ENCODE peak calls at places on chromosomes 16 and 17, in eight cellular contexts. One of them, this sample, is unnamed.

GRCh38 chr16:55842369-55843104 is 9.6 kb upstream of the CES1 start:
- DNase-seq in K562: peak; percentile 60
- DNase-seq in SK-N-SH: peak; percentile 70
- DNase-seq in IMR-90: peak; percentile 45
- DNase-seq in HCT116: peak; percentile 18
- DNase-seq in endothelial cell of umbilical vein: peak; percentile 48
- DNase-seq in GM23248: peak; percentile 63
- DNase-seq in fibroblast of lung: peak; percentile 25
- DNase-seq in this sample: no peak

GRCh38 chr17:57927048-57927723 is 28.0 kb downstream of the CUEDC1 start:
- DNase-seq in K562: no peak
- DNase-seq in SK-N-SH: peak; percentile 45
- DNase-seq in IMR-90: peak; percentile 82
- DNase-seq in HCT116: no peak
- DNase-seq in endothelial cell of umbilical vein: peak; percentile 73
- DNase-seq in GM23248: peak; percentile 74
- DNase-seq in fibroblast of lung: peak; percentile 84
- DNase-seq in this sample: peak; percentile 89

GRCh38 chr16:3401719-3402397 is 843 bp downstream of the ZNF174 start:
- DNase-seq in K562: peak; percentile 53
- DNase-seq in SK-N-SH: peak; percentile 55
- DNase-seq in IMR-90: peak; percentile 18
- DNase-seq in HCT116: no peak
- DNase-seq in endothelial cell of umbilical vein: no peak
- DNase-seq in GM23248: peak; percentile 42
- DNase-seq in fibroblast of lung: peak; percentile 40
- DNase-seq in this sample: peak; percentile 61

GRCh38 chr17:19933221-19933620 is 44.4 kb downstream of the AKAP10 start:
- DNase-seq in K562: no peak
- DNase-seq in SK-N-SH: no peak
- DNase-seq in IMR-90: peak; percentile 31
- DNase-seq in HCT116: no peak
- DNase-seq in endothelial cell of umbilical vein: no peak
- DNase-seq in GM23248: no peak
- DNase-seq in fibroblast of lung: peak; percentile 45
- DNase-seq in this sample: no peak

GRCh38 chr17:48451489-48451888 is 21.5 kb upstream of the SKAP1 start:
- DNase-seq in K562: no peak
- DNase-seq in SK-N-SH: no peak
- DNase-seq in IMR-90: no peak
- DNase-seq in HCT116: no peak
- DNase-seq in endothelial cell of umbilical vein: no peak
- DNase-seq in GM23248: no peak
- DNase-seq in fibroblast of lung: no peak
- DNase-seq in this sample: no peak

GRCh38 chr16:2963611-2964415 is at the start of gene KREMEN2:
- DNase-seq in K562: peak; percentile 91
- DNase-seq in SK-N-SH: peak; percentile 90
- DNase-seq in IMR-90: no peak
- DNase-seq in HCT116: peak; percentile 74
- DNase-seq in endothelial cell of umbilical vein: no peak
- DNase-seq in GM23248: peak; percentile 46
- DNase-seq in fibroblast of lung: no peak
- DNase-seq in this sample: peak; percentile 93

GRCh38 chr17:7048968-7049367 is 5.1 kb upstream of the SLC16A11 start:
- DNase-seq in K562: no peak
- DNase-seq in SK-N-SH: no peak
- DNase-seq in IMR-90: no peak
- DNase-seq in HCT116: no peak
- DNase-seq in endothelial cell of umbilical vein: no peak
- DNase-seq in GM23248: no peak
- DNase-seq in fibroblast of lung: no peak
- DNase-seq in this sample: no peak

GRCh38 chr17:46818929-46819859 is 702 bp upstream of the WNT3 start:
- DNase-seq in K562: peak; percentile 89
- DNase-seq in SK-N-SH: peak; percentile 57
- DNase-seq in IMR-90: no peak
- DNase-seq in HCT116: no peak
- DNase-seq in endothelial cell of umbilical vein: no peak
- DNase-seq in GM23248: peak; percentile 43
- DNase-seq in fibroblast of lung: no peak
- DNase-seq in this sample: peak; percentile 98

GRCh38 chr17:49217651-49218413 is 7.3 kb downstream of the ABI3 start:
- DNase-seq in K562: no peak
- DNase-seq in SK-N-SH: peak; percentile 33
- DNase-seq in IMR-90: no peak
- DNase-seq in HCT116: no peak
- DNase-seq in endothelial cell of umbilical vein: no peak
- DNase-seq in GM23248: no peak
- DNase-seq in fibroblast of lung: no peak
- DNase-seq in this sample: no peak

GRCh38 chr17:6639651-6640535 is 618 bp downstream of the KIAA0753 start:
- DNase-seq in K562: peak; percentile 19
- DNase-seq in SK-N-SH: no peak
- DNase-seq in IMR-90: peak; percentile 38
- DNase-seq in HCT116: no peak
- DNase-seq in endothelial cell of umbilical vein: peak; percentile 7
- DNase-seq in GM23248: peak; percentile 80
- DNase-seq in fibroblast of lung: peak; percentile 51
- DNase-seq in this sample: peak; percentile 80

GRCh38 chr17:32264823-32265191 is 825 bp upstream of the RHBDL3 start:
- DNase-seq in K562: no peak
- DNase-seq in SK-N-SH: no peak
- DNase-seq in IMR-90: no peak
- DNase-seq in HCT116: no peak
- DNase-seq in endothelial cell of umbilical vein: no peak
- DNase-seq in GM23248: no peak
- DNase-seq in fibroblast of lung: no peak
- DNase-seq in this sample: peak; percentile 77
- H3K9ac ChIP-seq in K562: no peak overlapping the region
- H3K9ac ChIP-seq in SK-N-SH: no peak overlapping the region
- H3K9ac ChIP-seq in IMR-90: no peak overlapping the region
- H3K9ac ChIP-seq in HCT116: no peak overlapping the region
- H3K9ac ChIP-seq in endothelial cell of umbilical vein: no peak overlapping the region
- H3K9ac ChIP-seq in GM23248: no peak overlapping the region
- H3K9ac ChIP-seq in fibroblast of lung: no peak overlapping the region
- H3K9ac ChIP-seq in this sample: no peak overlapping the region

GRCh38 chr17:78724999-78725398 is 57.1 kb downstream of the CYTH1 start:
- DNase-seq in K562: no peak
- DNase-seq in SK-N-SH: no peak
- DNase-seq in IMR-90: no peak
- DNase-seq in HCT116: no peak
- DNase-seq in endothelial cell of umbilical vein: no peak
- DNase-seq in GM23248: no peak
- DNase-seq in fibroblast of lung: no peak
- DNase-seq in this sample: no peak

GRCh38 chr17:78723001-78723796 is 58.9 kb downstream of the CYTH1 start:
- DNase-seq in K562: no peak
- DNase-seq in SK-N-SH: peak; percentile 93
- DNase-seq in IMR-90: peak; percentile 45
- DNase-seq in HCT116: no peak
- DNase-seq in endothelial cell of umbilical vein: no peak
- DNase-seq in GM23248: peak; percentile 38
- DNase-seq in fibroblast of lung: peak; percentile 43
- DNase-seq in this sample: peak; percentile 95

GRCh38 chr17:78725448-78726021 is 56.5 kb downstream of the CYTH1 start:
- DNase-seq in K562: no peak
- DNase-seq in SK-N-SH: no peak
- DNase-seq in IMR-90: no peak
- DNase-seq in HCT116: no peak
- DNase-seq in endothelial cell of umbilical vein: no peak
- DNase-seq in GM23248: no peak
- DNase-seq in fibroblast of lung: no peak
- DNase-seq in this sample: no peak

GRCh38 chr17:78724544-78724943 is 57.5 kb downstream of the CYTH1 start:
- DNase-seq in K562: no peak
- DNase-seq in SK-N-SH: peak; percentile 81
- DNase-seq in IMR-90: no peak
- DNase-seq in HCT116: no peak
- DNase-seq in endothelial cell of umbilical vein: no peak
- DNase-seq in GM23248: no peak
- DNase-seq in fibroblast of lung: no peak
- DNase-seq in this sample: peak; percentile 83

DNA sequence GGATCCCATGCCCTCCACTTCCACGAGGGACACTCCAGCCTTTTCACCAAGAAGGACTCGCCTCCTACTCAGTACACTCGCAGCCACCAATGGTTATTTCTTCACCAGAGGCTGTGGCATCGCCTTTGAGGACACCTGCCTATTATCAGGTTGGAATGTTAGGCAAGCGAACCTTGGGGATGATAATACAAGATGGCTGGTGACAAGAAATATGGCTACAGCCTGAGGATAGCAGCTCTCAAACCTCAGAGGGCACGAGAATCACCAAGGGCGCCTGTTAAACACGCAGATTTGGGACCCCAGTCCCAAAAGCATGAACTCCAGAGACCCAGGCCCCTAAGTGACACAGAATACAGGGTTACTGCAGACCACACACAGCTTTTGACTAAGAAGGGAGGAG is 58.1 kb downstream of the CYTH1 start:
- DNase-seq in K562: no peak
- DNase-seq in SK-N-SH: no peak
- DNase-seq in IMR-90: no peak
- DNase-seq in HCT116: no peak
- DNase-seq in endothelial cell of umbilical vein: no peak
- DNase-seq in GM23248: no peak
- DNase-seq in fibroblast of lung: no peak
- DNase-seq in this sample: no peak
- H3K9ac ChIP-seq in K562: no peak overlapping the region
- H3K9ac ChIP-seq in SK-N-SH: no peak overlapping the region
- H3K9ac ChIP-seq in IMR-90: no peak overlapping the region
- H3K9ac ChIP-seq in HCT116: no peak overlapping the region
- H3K9ac ChIP-seq in endothelial cell of umbilical vein: no peak overlapping the region
- H3K9ac ChIP-seq in GM23248: no peak overlapping the region
- H3K9ac ChIP-seq in fibroblast of lung: no peak overlapping the region
- H3K9ac ChIP-seq in this sample: no peak overlapping the region

DNA sequence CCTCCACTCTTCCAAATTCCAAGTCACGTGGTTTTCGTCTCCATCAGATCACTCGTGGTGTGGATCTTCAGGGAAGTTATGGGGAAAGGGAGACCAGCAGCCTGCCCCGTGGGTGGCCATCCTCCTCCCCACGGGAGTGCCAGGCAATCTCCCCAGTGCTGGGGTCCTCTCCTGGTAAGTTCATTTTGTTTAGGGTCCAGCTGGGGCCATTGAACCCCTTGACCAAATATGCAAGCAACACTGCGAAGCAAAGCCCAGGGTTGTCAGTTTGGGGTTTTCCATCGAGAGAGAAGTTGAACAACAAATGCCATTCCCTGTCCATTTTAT is 4.1 kb upstream of the LCMT1 start:
- DNase-seq in K562: no peak
- DNase-seq in SK-N-SH: peak; percentile 28
- DNase-seq in IMR-90: no peak
- DNase-seq in HCT116: no peak
- DNase-seq in endothelial cell of umbilical vein: no peak
- DNase-seq in GM23248: no peak
- DNase-seq in fibroblast of lung: no peak
- DNase-seq in this sample: no peak
- H3K9ac ChIP-seq in K562: peak overlapping the region; percentile 94
- H3K9ac ChIP-seq in SK-N-SH: peak overlapping the region; percentile 77
- H3K9ac ChIP-seq in IMR-90: peak overlapping the region; percentile 67
- H3K9ac ChIP-seq in HCT116: peak overlapping the region; percentile 88
- H3K9ac ChIP-seq in endothelial cell of umbilical vein: peak overlapping the region; percentile 83
- H3K9ac ChIP-seq in GM23248: peak overlapping the region; percentile 88
- H3K9ac ChIP-seq in fibroblast of lung: peak overlapping the region; percentile 77
- H3K9ac ChIP-seq in this sample: peak overlapping the region; percentile 81

GRCh38 chr16:9123401-9123800 is 32.0 kb downstream of the HAPSTR1 start:
- DNase-seq in K562: no peak
- DNase-seq in SK-N-SH: no peak
- DNase-seq in IMR-90: no peak
- DNase-seq in HCT116: no peak
- DNase-seq in endothelial cell of umbilical vein: no peak
- DNase-seq in GM23248: no peak
- DNase-seq in fibroblast of lung: no peak
- DNase-seq in this sample: no peak
- H3K9ac ChIP-seq in K562: no peak overlapping the region
- H3K9ac ChIP-seq in SK-N-SH: no peak overlapping the region
- H3K9ac ChIP-seq in IMR-90: no peak overlapping the region
- H3K9ac ChIP-seq in HCT116: peak overlapping the region; percentile 43
- H3K9ac ChIP-seq in endothelial cell of umbilical vein: no peak overlapping the region
- H3K9ac ChIP-seq in GM23248: no peak overlapping the region
- H3K9ac ChIP-seq in fibroblast of lung: no peak overlapping the region
- H3K9ac ChIP-seq in this sample: no peak overlapping the region

DNA sequence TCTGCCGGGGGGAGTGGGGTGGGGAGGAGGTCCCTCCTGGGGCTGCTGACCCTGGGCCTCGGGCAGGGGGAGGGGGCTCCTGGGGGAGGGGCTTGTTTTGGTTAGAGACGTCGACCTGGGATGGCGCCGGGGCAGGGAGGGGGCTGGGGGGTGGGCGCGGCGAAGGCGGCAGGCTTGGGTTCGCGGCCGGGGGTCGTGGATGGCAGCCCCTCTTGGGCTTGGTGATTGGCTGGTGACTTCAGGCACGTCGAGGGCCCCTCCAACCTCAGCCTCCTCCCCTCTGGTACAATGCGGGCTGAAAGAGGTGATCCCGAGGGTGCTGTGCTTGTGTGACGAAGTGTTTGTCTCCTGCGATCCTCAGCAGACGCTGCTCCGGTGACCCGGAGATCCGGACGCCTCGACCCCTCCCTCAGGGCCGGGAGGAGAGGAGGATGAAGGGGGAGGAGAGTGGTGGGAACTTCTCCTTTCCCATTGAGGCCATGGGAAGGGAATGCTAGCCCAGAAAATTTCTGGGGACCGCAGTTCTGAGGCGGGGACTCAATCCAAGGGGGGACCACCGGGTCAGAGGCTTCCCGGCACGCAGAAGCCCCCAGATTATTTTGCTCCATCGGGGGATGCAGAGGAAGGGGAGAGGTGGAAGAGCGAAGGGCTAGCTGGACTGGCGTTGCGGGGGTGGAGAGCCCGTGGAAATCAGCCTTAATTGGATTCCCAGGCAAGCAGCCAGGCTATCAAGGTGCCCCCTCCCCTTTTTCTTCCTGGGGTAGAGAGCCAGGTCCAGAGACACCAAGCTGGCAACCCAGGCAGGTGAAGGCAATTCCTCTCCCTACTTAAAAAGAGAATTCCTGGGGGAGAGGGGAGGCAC is 44.0 kb downstream of the RAI1 start:
- DNase-seq in K562: no peak
- DNase-seq in SK-N-SH: peak; percentile 69
- DNase-seq in IMR-90: no peak
- DNase-seq in HCT116: no peak
- DNase-seq in endothelial cell of umbilical vein: peak; percentile 87
- DNase-seq in GM23248: no peak
- DNase-seq in fibroblast of lung: no peak
- DNase-seq in this sample: peak; percentile 90
- H3K9ac ChIP-seq in K562: no peak overlapping the region
- H3K9ac ChIP-seq in SK-N-SH: no peak overlapping the region
- H3K9ac ChIP-seq in IMR-90: peak overlapping the region; percentile 43
- H3K9ac ChIP-seq in HCT116: no peak overlapping the region
- H3K9ac ChIP-seq in endothelial cell of umbilical vein: peak overlapping the region; percentile 81
- H3K9ac ChIP-seq in GM23248: no peak overlapping the region
- H3K9ac ChIP-seq in fibroblast of lung: peak overlapping the region; percentile 58
- H3K9ac ChIP-seq in this sample: peak overlapping the region; percentile 26

GRCh38 chr17:74466111-74466784 is at the start of gene CD300A:
- DNase-seq in K562: no peak
- DNase-seq in SK-N-SH: no peak
- DNase-seq in IMR-90: no peak
- DNase-seq in HCT116: no peak
- DNase-seq in endothelial cell of umbilical vein: no peak
- DNase-seq in GM23248: no peak
- DNase-seq in fibroblast of lung: no peak
- DNase-seq in this sample: no peak
- H3K9ac ChIP-seq in K562: no peak within 1 kb of the TSS
- H3K9ac ChIP-seq in SK-N-SH: no peak within 1 kb of the TSS
- H3K9ac ChIP-seq in IMR-90: no peak within 1 kb of the TSS
- H3K9ac ChIP-seq in HCT116: no peak within 1 kb of the TSS
- H3K9ac ChIP-seq in endothelial cell of umbilical vein: no peak within 1 kb of the TSS
- H3K9ac ChIP-seq in GM23248: no peak within 1 kb of the TSS
- H3K9ac ChIP-seq in fibroblast of lung: no peak within 1 kb of the TSS
- H3K9ac ChIP-seq in this sample: no peak within 1 kb of the TSS

This sample was measured in endodermal cell.